ENCODE peak calls at places on chromosome 19, in six cellular contexts. P is psoas muscle, Y is uterus, X is endodermal cell, W is transverse colon, N is tibial nerve. T is an unnamed sample.
A peak's percentile ranks its signal among the peaks of the same experiment; 100 is the strongest.

GRCh38 chr19:16886305-16886880 is 2.4 kb upstream of the F2RL3 start:
- DNase-seq in P (peak; percentile 78), Y (peak; percentile 81), X (no peak), W (peak; percentile 39), N (no peak), T (no peak)

GRCh38 chr19:16467581-16467980 is 4.2 kb downstream of the EPS15L1 start:
- DNase-seq in P (peak; percentile 74), Y (no peak), X (no peak), W (no peak), N (no peak), T (no peak)

GRCh38 chr19:10557603-10558197 is 8.1 kb downstream of the KRI1 start:
- DNase-seq in P (peak; percentile 54), Y (no peak), X (no peak), W (no peak), N (no peak), T (no peak)

GRCh38 chr19:42254083-42254849 is 662 bp downstream of the ERF start:
- DNase-seq in P (peak; percentile 80), Y (peak; percentile 83), X (peak; percentile 86), W (peak; percentile 84), N (peak; percentile 58), T (peak; percentile 66)

GRCh38 chr19:34481861-34482379 is 362 bp downstream of the WTIP start:
- DNase-seq in P (peak; percentile 52), Y (no peak), X (peak; percentile 74), W (no peak), N (no peak), T (peak; percentile 30)

GRCh38 chr19:15915109-15915508 is 17.2 kb upstream of the CYP4F2 start:
- DNase-seq in P (no peak), Y (no peak), X (no peak), W (no peak), N (no peak), T (no peak)

GRCh38 chr19:53394522-53394973 is 401 bp upstream of the ZNF765 start:
- DNase-seq in P (peak; percentile 75), Y (peak; percentile 58), X (peak; percentile 89), W (peak; percentile 28), N (peak; percentile 23), T (peak; percentile 80)

GRCh38 chr19:8240274-8241229 is 31.4 kb downstream of the CERS4 start:
- DNase-seq in P (peak; percentile 82), Y (peak; percentile 90), X (peak; percentile 84), W (peak; percentile 82), N (peak; percentile 74), T (peak; percentile 85)

GRCh38 chr19:17513801-17514200 is 2.4 kb downstream of the PGLS start:
- DNase-seq in P (no peak), Y (no peak), X (no peak), W (no peak), N (no peak), T (peak; percentile 30)

GRCh38 chr19:36688058-36688457 is 646 bp downstream of the ZNF567 start:
- DNase-seq in P (no peak), Y (no peak), X (no peak), W (no peak), N (no peak), T (no peak)

GRCh38 chr19:6273701-6274601 is 5.8 kb downstream of the MLLT1 start:
- DNase-seq in P (peak; percentile 93), Y (peak; percentile 82), X (no peak), W (peak; percentile 64), N (peak; percentile 75), T (no peak)

GRCh38 chr19:29062486-29063435 is 150.2 kb downstream of the UQCRFS1 start:
- DNase-seq in P (no peak), Y (no peak), X (peak; percentile 92), W (no peak), N (no peak), T (no peak)

GRCh38 chr19:7216373-7216902 is 77.8 kb downstream of the INSR start:
- DNase-seq in P (no peak), Y (no peak), X (no peak), W (no peak), N (no peak), T (no peak)

GRCh38 chr19:16585808-16586476 is 13.7 kb upstream of the SLC35E1 start:
- DNase-seq in P (no peak), Y (no peak), X (no peak), W (peak; percentile 62), N (no peak), T (no peak)

GRCh38 chr19:3455960-3456601 is 24.2 kb downstream of the SMIM24 start:
- DNase-seq in P (no peak), Y (no peak), X (no peak), W (no peak), N (no peak), T (no peak)

GRCh38 chr19:7833225-7834156 is 3.5 kb downstream of the EVI5L start:
- DNase-seq in P (no peak), Y (no peak), X (no peak), W (peak; percentile 91), N (peak; percentile 34), T (no peak)

GRCh38 chr19:10517760-10518443 is 655 bp upstream of the S1PR5 start:
- DNase-seq in P (no peak), Y (no peak), X (peak; percentile 88), W (no peak), N (no peak), T (peak; percentile 47)

GRCh38 chr19:2253106-2254051 is 2.8 kb downstream of the JSRP1 start:
- DNase-seq in P (no peak), Y (no peak), X (peak; percentile 86), W (no peak), N (no peak), T (no peak)

GRCh38 chr19:16736709-16737108 is 17.1 kb downstream of the NWD1 start:
- DNase-seq in P (no peak), Y (no peak), X (no peak), W (no peak), N (no peak), T (peak; percentile 35)

GRCh38 chr19:41944336-41944735 is 14.8 kb downstream of the RABAC1 start:
- DNase-seq in P (no peak), Y (no peak), X (no peak), W (no peak), N (no peak), T (no peak)

GRCh38 chr19:52991021-52991420 is 22.7 kb upstream of the ERVV-1 start:
- DNase-seq in P (no peak), Y (no peak), X (no peak), W (no peak), N (no peak), T (no peak)

GRCh38 chr19:6066661-6067646 is 43.3 kb downstream of the RFX2 start:
- DNase-seq in P (peak; percentile 92), Y (peak; percentile 96), X (peak; percentile 92), W (peak; percentile 91), N (peak; percentile 85), T (peak; percentile 50)

GRCh38 chr19:33194884-33195710 is 967 bp downstream of the LRP3 start:
- DNase-seq in P (no peak), Y (no peak), X (peak; percentile 73), W (peak; percentile 24), N (no peak), T (peak; percentile 62)

GRCh38 chr19:57803594-57804325 is 11.0 kb downstream of the ZNF552 start:
- DNase-seq in P (no peak), Y (no peak), X (peak; percentile 89), W (peak; percentile 26), N (no peak), T (no peak)

GRCh38 chr19:57620673-57621348 is 6.8 kb downstream of the ZNF134 start:
- DNase-seq in P (no peak), Y (no peak), X (no peak), W (no peak), N (no peak), T (no peak)

GRCh38 chr19:6971366-6971765 is 49.9 kb downstream of the MBD3L2B start:
- DNase-seq in P (no peak), Y (no peak), X (no peak), W (no peak), N (no peak), T (no peak)

GRCh38 chr19:7366701-7367420 is 18.1 kb downstream of the ARHGEF18 start:
- DNase-seq in P (no peak), Y (no peak), X (no peak), W (no peak), N (no peak), T (peak; percentile 20)

GRCh38 chr19:12638611-12639182 is 27.8 kb downstream of the MAN2B1 start:
- DNase-seq in P (no peak), Y (no peak), X (no peak), W (no peak), N (no peak), T (no peak)

GRCh38 chr19:10408511-10409291 is 5.4 kb upstream of the CDC37 start:
- DNase-seq in P (peak; percentile 65), Y (no peak), X (no peak), W (peak; percentile 62), N (no peak), T (no peak)

GRCh38 chr19:42548545-42548944 is 20.3 kb upstream of the CEACAM1 start:
- DNase-seq in P (no peak), Y (no peak), X (no peak), W (no peak), N (no peak), T (no peak)

GRCh38 chr19:33287438-33287837 is 14.9 kb downstream of the CEBPA start:
- DNase-seq in P (no peak), Y (no peak), X (no peak), W (no peak), N (no peak), T (no peak)

GRCh38 chr19:1239420-1239795 is 1.6 kb upstream of the CBARP start:
- DNase-seq in P (no peak), Y (no peak), X (no peak), W (no peak), N (no peak), T (no peak)
- H3K27ac ChIP-seq in P (peak overlapping the region; percentile 99), Y (peak overlapping the region; percentile 97), X (no peak overlapping the region), W (peak overlapping the region; percentile 98), N (peak overlapping the region; percentile 95), T (no peak overlapping the region)

GRCh38 chr19:55370305-55370988 is at the start of gene IL11:
- DNase-seq in P (no peak), Y (no peak), X (peak; percentile 70), W (no peak), N (no peak), T (peak; percentile 44)
- H3K4me3 ChIP-seq in P (peak within 1 kb of the TSS; percentile 28), Y (no peak within 1 kb of the TSS), X (peak within 1 kb of the TSS; percentile 49), W (no peak within 1 kb of the TSS), N (peak within 1 kb of the TSS; percentile 19), T (peak within 1 kb of the TSS; percentile 76)

DNA sequence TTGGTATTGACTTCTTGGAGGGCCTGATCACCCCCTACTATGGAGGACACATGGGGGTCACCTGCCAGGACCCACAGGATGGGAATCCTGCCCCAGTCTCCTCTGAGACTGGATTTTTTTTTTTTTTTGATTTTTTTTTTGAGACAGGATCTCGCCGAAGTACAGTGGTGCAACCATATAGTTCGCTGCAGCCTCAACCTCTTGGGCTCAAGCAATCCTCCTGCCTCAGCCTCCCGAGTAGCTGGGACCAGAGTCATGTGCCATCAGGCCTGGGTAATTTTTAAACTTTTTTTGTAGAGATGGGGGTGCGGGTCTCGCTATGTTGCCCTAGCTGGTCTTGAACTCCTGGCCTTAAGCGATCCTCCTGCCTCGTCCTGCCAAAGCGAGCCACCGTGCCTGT is 14.2 kb upstream of the ADGRE5 start:
- DNase-seq in P (no peak), Y (no peak), X (no peak), W (no peak), N (no peak), T (no peak)
- H3K27ac ChIP-seq in P (no peak overlapping the region), Y (peak overlapping the region; percentile 55), X (no peak overlapping the region), W (peak overlapping the region; percentile 75), N (no peak overlapping the region), T (no peak overlapping the region)

DNA sequence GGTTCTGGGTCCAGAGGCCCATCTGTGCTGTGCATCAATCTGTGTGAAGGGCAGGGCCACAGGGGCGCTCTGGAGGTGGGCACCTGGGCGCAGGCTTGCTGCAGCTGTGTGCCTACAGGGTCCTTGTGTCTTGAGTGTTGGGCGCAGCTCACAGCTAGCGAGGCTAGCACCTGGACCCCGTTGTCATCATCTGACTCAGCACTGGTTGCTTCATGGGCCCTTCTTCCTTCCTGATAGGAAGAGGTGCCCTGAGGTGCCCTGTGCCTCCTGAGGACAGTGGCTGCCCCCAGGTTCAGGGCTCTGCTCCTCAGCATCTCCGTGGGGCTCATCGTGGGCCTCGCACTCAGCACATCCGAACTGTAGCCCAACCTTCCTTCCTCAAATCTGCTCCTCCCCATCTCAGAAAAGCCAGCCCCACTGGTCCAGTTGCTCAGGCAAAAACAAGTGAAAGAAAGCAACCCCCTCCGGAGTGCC is 54.8 kb downstream of the GATAD2A start:
- DNase-seq in P (no peak), Y (no peak), X (no peak), W (no peak), N (no peak), T (no peak)
- H3K4me3 ChIP-seq in P (peak overlapping the region; percentile 55), Y (no peak overlapping the region), X (no peak overlapping the region), W (no peak overlapping the region), N (no peak overlapping the region), T (no peak overlapping the region)

T was measured in SJCRH30.